ENCODE peak calls at places on chromosome 21, in six cellular contexts. A is fibroblast of lung, L is substantia nigra, Y is A549, O is uterus, Q is lower lobe of right lung. G is an unnamed sample.
A peak's percentile ranks its signal among the peaks of the same experiment; 100 is the strongest.

GRCh38 chr21:39913651-39914145 is 46.5 kb downstream of the PCP4 start:
- DNase-seq in O (no peak), Q (no peak), Y (no peak), A (no peak), L (no peak), G (no peak)

GRCh38 chr21:21464691-21465090 is 466.5 kb downstream of the NCAM2 start:
- DNase-seq in O (no peak), Q (no peak), Y (no peak), L (no peak), A (no peak), G (no peak)

GRCh38 chr21:43262427-43262826 is 93.6 kb downstream of the CRYAA start:
- DNase-seq in A (no peak), Y (no peak), Q (peak; percentile 33), L (no peak), O (no peak), G (no peak)

GRCh38 chr21:30718239-30718909 is at the start of gene KRTAP21-3:
- DNase-seq in L (no peak), Y (no peak), O (no peak), Q (no peak), A (peak; percentile 81), G (no peak)

GRCh38 chr21:14285147-14285546 is 69.2 kb downstream of the RBM11 start:
- DNase-seq in Y (no peak), O (no peak), L (no peak), Q (no peak), A (no peak), G (no peak)

GRCh38 chr21:27047331-27048314 is 80.7 kb upstream of the ADAMTS5 start:
- DNase-seq in Q (no peak), O (no peak), L (no peak), A (peak; percentile 31), Y (no peak), G (no peak)

GRCh38 chr21:34037446-34037845 is 35.9 kb upstream of the MRPS6 start:
- DNase-seq in L (no peak), Q (no peak), A (peak; percentile 92), O (no peak), Y (no peak), G (no peak)

GRCh38 chr21:35159881-35160280 is 110.8 kb upstream of the RUNX1 start:
- DNase-seq in Y (peak; percentile 55), A (peak; percentile 86), Q (no peak), O (no peak), L (no peak), G (no peak)

GRCh38 chr21:43364851-43365424 is 62.0 kb downstream of the SIK1 start:
- DNase-seq in L (no peak), A (no peak), O (no peak), Y (no peak), Q (no peak), G (no peak)

GRCh38 chr21:29638138-29638537 is 301.7 kb downstream of the GRIK1 start:
- DNase-seq in A (no peak), Y (no peak), Q (no peak), L (no peak), O (no peak), G (no peak)

GRCh38 chr21:43810505-43811261 is 21.3 kb downstream of the RRP1 start:
- DNase-seq in A (peak; percentile 34), Y (peak; percentile 66), L (peak; percentile 77), Q (peak; percentile 94), O (peak; percentile 73), G (peak; percentile 87)

GRCh38 chr21:20618878-20619277 is 379.3 kb upstream of the NCAM2 start:
- DNase-seq in Y (no peak), Q (no peak), A (no peak), L (no peak), O (no peak), G (no peak)

GRCh38 chr21:25859264-25859931 is 124.6 kb downstream of the GABPA start:
- DNase-seq in L (no peak), Q (no peak), O (no peak), Y (no peak), A (no peak), G (no peak)

GRCh38 chr21:35565204-35565611 is 495.1 kb downstream of the SETD4 start:
- DNase-seq in L (no peak), Y (no peak), A (peak; percentile 93), Q (no peak), O (no peak), G (peak; percentile 76)

GRCh38 chr21:35090403-35090802 is 41.3 kb upstream of the RUNX1 start:
- DNase-seq in O (no peak), Y (no peak), A (no peak), L (no peak), Q (no peak), G (no peak)

GRCh38 chr21:17819878-17820232 is 699 bp upstream of the C21orf91 start:
- DNase-seq in Y (no peak), O (no peak), Q (no peak), A (no peak), L (peak; percentile 82), G (no peak)

GRCh38 chr21:14543983-14544382 is 2.1 kb downstream of the SAMSN1 start:
- DNase-seq in O (no peak), Y (no peak), A (no peak), Q (no peak), L (no peak), G (no peak)

GRCh38 chr21:25639922-25640670 is 1.0 kb downstream of the JAM2 start:
- DNase-seq in L (peak; percentile 56), Y (no peak), Q (no peak), O (peak; percentile 38), A (peak; percentile 10), G (peak; percentile 55)

GRCh38 chr21:43717166-43717853 is 1.6 kb upstream of the PDXK start:
- DNase-seq in Y (no peak), A (no peak), O (no peak), Q (no peak), L (no peak), G (no peak)

GRCh38 chr21:36810443-36810842 is 111.5 kb downstream of the SIM2 start:
- DNase-seq in Q (no peak), A (no peak), O (no peak), Y (no peak), L (no peak), G (no peak)

GRCh38 chr21:35326677-35327076 is 277.6 kb upstream of the RUNX1 start:
- DNase-seq in L (no peak), Q (no peak), O (no peak), A (peak; percentile 20), Y (no peak), G (no peak)

GRCh38 chr21:21200939-21201610 is 202.9 kb downstream of the NCAM2 start:
- DNase-seq in L (no peak), O (no peak), Q (no peak), A (peak; percentile 30), Y (no peak), G (no peak)

GRCh38 chr21:14683021-14683420 is 136.9 kb upstream of the SAMSN1 start:
- DNase-seq in O (no peak), A (no peak), Q (no peak), Y (no peak), L (no peak), G (no peak)

GRCh38 chr21:26943916-26944315 is 23.0 kb downstream of the ADAMTS5 start:
- DNase-seq in L (no peak), O (no peak), A (no peak), Q (no peak), Y (no peak), G (no peak)

GRCh38 chr21:37380349-37381323 is 14.1 kb downstream of the DYRK1A start:
- DNase-seq in Y (no peak), O (peak; percentile 22), Q (no peak), L (no peak), A (no peak), G (peak; percentile 52)

GRCh38 chr21:36756527-36756926 is 57.6 kb downstream of the SIM2 start:
- DNase-seq in O (no peak), Y (peak; percentile 59), A (peak; percentile 61), Q (no peak), L (peak; percentile 8), G (no peak)

GRCh38 chr21:33451634-33452071 is 28.1 kb downstream of the TMEM50B start:
- DNase-seq in L (no peak), Q (no peak), Y (peak; percentile 9), A (peak; percentile 22), O (no peak), G (no peak)

GRCh38 chr21:43716376-43717165 is 2.4 kb upstream of the PDXK start:
- DNase-seq in L (no peak), O (no peak), A (peak; percentile 69), Y (no peak), Q (no peak), G (no peak)

GRCh38 chr21:45863267-45863666 is 118.3 kb upstream of the COL6A1 start:
- DNase-seq in Q (peak; percentile 26), L (no peak), A (no peak), O (no peak), Y (no peak), G (no peak)

GRCh38 chr21:45865106-45865835 is 116.3 kb upstream of the COL6A1 start:
- DNase-seq in Y (no peak), L (no peak), Q (peak; percentile 28), O (no peak), A (peak; percentile 97), G (no peak)

GRCh38 chr21:45862544-45863207 is 118.9 kb upstream of the COL6A1 start:
- DNase-seq in Y (no peak), O (no peak), A (no peak), Q (no peak), L (no peak), G (no peak)

GRCh38 chr21:45864436-45864835 is 117.1 kb upstream of the COL6A1 start:
- DNase-seq in Q (no peak), A (peak; percentile 71), Y (no peak), L (no peak), O (no peak), G (no peak)

GRCh38 chr21:45863751-45864150 is 117.8 kb upstream of the COL6A1 start:
- DNase-seq in O (no peak), A (no peak), Q (no peak), L (no peak), Y (no peak), G (no peak)
- H3K27ac ChIP-seq in O (no peak overlapping the region), A (no peak overlapping the region), Q (no peak overlapping the region), L (no peak overlapping the region), Y (no peak overlapping the region), G (no peak overlapping the region)

GRCh38 chr21:38766987-38767722 is 38.6 kb upstream of the ETS2 start:
- DNase-seq in A (no peak), Q (peak; percentile 55), Y (no peak), L (no peak), O (no peak), G (no peak)
- H3K27ac ChIP-seq in A (no peak overlapping the region), Q (peak overlapping the region; percentile 63), Y (no peak overlapping the region), L (no peak overlapping the region), O (peak overlapping the region; percentile 28), G (no peak overlapping the region)

DNA sequence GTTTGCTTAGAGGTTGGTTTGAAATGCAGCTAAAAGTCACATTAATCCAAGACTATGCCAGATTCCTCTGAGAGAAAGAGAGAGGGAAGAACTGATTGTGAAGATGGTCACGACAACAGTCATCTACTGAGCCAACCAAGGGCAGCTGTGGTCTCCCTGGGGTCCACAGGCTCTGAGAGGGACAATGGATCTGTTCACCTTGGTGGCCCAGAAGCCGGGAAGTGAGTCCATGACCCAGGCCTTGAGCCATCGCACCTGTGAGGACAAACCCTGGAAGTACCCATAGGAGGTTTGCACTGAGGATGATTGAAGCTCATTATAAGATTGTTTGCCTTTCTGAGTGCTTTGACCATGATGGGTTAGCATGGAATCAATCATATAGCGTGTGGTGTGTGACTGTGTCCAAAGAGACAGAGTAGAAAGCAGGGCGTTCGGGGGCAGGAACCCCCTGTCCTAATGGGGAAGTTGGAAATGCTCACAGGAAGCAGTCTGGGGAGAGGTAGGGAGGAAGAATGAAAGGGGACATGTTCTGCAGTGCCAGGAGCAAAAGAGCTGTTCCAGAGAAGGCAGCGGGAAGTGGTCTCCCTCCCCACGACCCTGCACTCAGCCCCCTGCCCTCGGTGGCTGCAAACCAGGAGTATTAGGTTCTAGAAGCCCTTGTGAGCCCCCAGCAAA is 47.1 kb downstream of the UMODL1 start:
- DNase-seq in Y (no peak), O (no peak), A (no peak), Q (no peak), L (no peak), G (no peak)
- H3K27ac ChIP-seq in Y (no peak overlapping the region), O (no peak overlapping the region), A (no peak overlapping the region), Q (no peak overlapping the region), L (no peak overlapping the region), G (no peak overlapping the region)

GRCh38 chr21:46191257-46191685 is 7.0 kb upstream of the SPATC1L start:
- DNase-seq in A (peak; percentile 79), L (no peak), Q (no peak), Y (no peak), O (peak; percentile 58), G (peak; percentile 90)
- H3K27ac ChIP-seq in A (no peak overlapping the region), L (peak overlapping the region; percentile 95), Q (no peak overlapping the region), Y (no peak overlapping the region), O (no peak overlapping the region), G (no peak overlapping the region)